ENCODE peak calls at places on chromosomes 1 and 21, in four cellular contexts. Z, J, L and O are unnamed samples.

GRCh38 chr1:7578206-7578605 is 192.9 kb upstream of the VAMP3 start:
- DNase-seq in Z (no peak), L (no peak), J (no peak), O (no peak)

GRCh38 chr1:201551877-201552731 is 13.2 kb downstream of the NAV1 start:
- DNase-seq in J (peak), L (no peak), Z (no peak), O (no peak)

GRCh38 chr21:31196724-31197123 is 147.3 kb downstream of the TIAM1 start:
- DNase-seq in L (no peak), J (no peak), Z (no peak), O (no peak)

GRCh38 chr21:44253832-44254700 is 7.6 kb downstream of the DNMT3L start:
- DNase-seq in J (no peak), Z (peak), L (peak), O (no peak)

GRCh38 chr1:36562181-36562685 is 79.5 kb upstream of the CSF3R start:
- DNase-seq in Z (no peak), L (peak), J (no peak), O (no peak)

GRCh38 chr21:44535963-44536362 is 4.0 kb downstream of the KRTAP10-1 start:
- DNase-seq in Z (no peak), J (peak), L (peak), O (no peak)

GRCh38 chr21:44980562-44981489 is 41.0 kb downstream of the SLX9 start:
- DNase-seq in L (no peak), J (no peak), Z (no peak), O (no peak)

GRCh38 chr21:45551316-45551715 is 9.1 kb upstream of the SLC19A1 start:
- DNase-seq in J (no peak), Z (peak), L (no peak), O (no peak)

GRCh38 chr1:88763649-88764406 is 79.8 kb downstream of the PKN2 start:
- DNase-seq in L (no peak), Z (no peak), J (no peak), O (no peak)

GRCh38 chr21:45497846-45498645 is 44.2 kb downstream of the SLC19A1 start:
- DNase-seq in Z (peak), L (no peak), J (no peak), O (no peak)

GRCh38 chr1:207398986-207399385 is 55.1 kb upstream of the CR2 start:
- DNase-seq in L (no peak), J (peak), Z (no peak), O (no peak)

GRCh38 chr1:207404849-207405525 is 49.1 kb upstream of the CR2 start:
- DNase-seq in J (no peak), Z (no peak), L (no peak), O (peak)

GRCh38 chr1:207402744-207403143 is 51.4 kb upstream of the CR2 start:
- DNase-seq in Z (no peak), J (no peak), L (no peak), O (no peak)

GRCh38 chr1:207397525-207397926 is 56.6 kb upstream of the CR2 start:
- DNase-seq in Z (no peak), J (no peak), L (no peak), O (no peak)

DNA sequence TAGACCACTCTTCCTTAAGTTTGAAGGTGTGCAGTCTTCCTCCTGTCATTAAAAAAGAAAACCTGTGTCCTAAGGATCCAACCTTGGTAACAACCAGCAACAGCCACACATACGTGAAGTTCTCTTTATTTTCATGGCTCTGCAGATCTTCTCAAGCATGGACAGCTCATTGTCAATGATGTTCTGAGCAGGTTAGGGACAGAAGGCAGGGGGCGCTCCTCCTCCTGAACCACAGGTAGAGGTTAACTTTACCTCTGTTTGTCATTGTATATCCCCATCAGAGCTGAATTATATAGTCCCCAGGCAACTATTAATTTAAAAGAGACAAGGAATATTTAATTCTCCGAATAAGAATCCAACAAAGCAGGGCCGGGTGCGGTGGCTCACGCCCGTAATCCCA is 52.5 kb upstream of the CR2 start:
- DNase-seq in Z (no peak), J (no peak), L (no peak), O (no peak)
- TF ChIP-seq CTCF in Z (no peak), J (no peak), L (no peak), O (no peak)

DNA sequence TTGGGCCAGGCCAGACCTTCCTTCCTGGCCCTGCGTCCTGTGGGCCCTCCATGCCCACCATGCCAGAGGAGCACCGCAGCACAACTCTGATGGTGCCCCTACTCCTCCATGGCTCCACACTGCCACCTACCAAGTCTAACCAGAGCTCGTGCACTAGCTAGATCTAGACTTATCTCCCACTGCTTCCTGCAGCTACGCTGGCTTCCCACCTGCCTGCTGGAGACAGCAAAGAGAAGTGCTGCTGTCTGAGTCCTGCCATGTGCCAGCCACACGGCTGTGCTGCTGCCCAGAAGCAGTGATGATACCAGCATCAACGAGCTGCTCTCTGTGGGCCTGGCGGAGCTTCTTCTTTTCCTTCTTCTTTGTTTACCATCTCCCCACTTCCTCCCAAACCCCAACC is 4.5 kb downstream of the GUCA2B start:
- DNase-seq in J (no peak), L (no peak), Z (no peak), O (no peak)
- TF ChIP-seq CTCF in J (no peak), L (no peak), Z (no peak), O (no peak)

GRCh38 chr1:47784294-47784650 is 212.9 kb downstream of the TRABD2B start:
- DNase-seq in Z (no peak), J (no peak), L (no peak), O (no peak)

GRCh38 chr1:47787560-47787959 is 209.6 kb downstream of the TRABD2B start:
- DNase-seq in J (no peak), Z (no peak), L (no peak), O (no peak)

GRCh38 chr1:47785118-47785517 is 212.1 kb downstream of the TRABD2B start:
- DNase-seq in Z (no peak), L (no peak), J (no peak), O (no peak)

GRCh38 chr1:47786301-47786700 is 210.9 kb downstream of the TRABD2B start:
- DNase-seq in L (peak), J (no peak), Z (no peak), O (no peak)

DNA sequence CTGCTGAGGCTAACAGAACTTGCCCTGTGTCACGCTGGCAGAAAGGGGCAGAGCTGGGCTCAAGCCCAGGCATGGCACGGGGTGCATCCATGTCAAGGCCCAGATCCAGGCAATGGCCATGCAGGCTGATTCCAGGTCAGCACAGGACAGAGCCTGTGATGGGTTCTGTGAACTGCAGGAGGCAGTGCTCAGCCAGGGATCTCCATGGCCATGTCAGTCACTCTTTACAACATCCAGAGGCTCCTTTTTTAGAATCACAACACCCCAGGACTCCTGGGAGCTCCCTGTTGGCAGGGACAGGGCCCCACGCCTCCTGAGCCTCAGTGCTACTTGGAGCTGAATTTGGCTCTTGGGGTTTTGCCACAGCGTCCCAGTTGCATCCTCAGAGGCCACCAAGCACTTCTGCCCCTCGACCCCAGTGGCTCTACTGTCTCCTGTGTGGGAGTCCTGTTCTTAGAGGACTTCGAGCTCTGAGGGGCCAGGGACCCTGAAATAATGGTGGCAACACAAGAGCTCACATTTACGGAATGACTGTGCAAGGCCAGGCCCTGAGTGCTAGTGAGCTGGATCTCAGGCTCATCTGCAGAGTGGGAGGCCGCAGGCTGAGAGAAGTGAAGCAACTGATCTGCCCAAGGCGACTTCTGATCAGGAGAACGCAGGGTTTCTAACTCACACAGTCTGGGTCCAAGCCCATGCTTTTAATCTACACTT is 211.5 kb downstream of the TRABD2B start:
- DNase-seq in L (peak), Z (peak), J (no peak), O (no peak)
- TF ChIP-seq CTCF in L (peak), Z (peak), J (peak), O (no peak)

DNA sequence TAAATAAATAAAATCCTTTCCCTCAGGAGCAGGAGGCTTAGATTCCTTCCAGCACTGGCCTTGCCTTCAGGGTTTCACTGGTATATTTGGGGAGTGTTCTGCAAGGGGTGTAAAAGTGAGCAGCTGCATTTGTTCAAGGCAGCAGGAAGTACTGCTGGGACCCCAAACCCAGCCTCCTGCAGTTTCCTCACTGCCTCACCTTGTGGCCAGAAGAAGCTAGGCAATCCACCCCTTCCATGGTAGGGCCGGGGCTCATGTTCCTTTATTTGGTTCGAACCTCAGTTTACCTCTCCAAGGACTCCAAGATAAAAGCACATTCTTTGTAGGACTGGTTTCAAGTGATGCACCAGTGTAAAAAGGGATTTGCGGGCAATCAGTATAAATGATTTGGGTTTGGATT is 21.0 kb upstream of the CFAP126 start:
- DNase-seq in Z (no peak), L (no peak), J (no peak), O (no peak)
- TF ChIP-seq CTCF in Z (no peak), L (no peak), J (no peak), O (no peak)

DNA sequence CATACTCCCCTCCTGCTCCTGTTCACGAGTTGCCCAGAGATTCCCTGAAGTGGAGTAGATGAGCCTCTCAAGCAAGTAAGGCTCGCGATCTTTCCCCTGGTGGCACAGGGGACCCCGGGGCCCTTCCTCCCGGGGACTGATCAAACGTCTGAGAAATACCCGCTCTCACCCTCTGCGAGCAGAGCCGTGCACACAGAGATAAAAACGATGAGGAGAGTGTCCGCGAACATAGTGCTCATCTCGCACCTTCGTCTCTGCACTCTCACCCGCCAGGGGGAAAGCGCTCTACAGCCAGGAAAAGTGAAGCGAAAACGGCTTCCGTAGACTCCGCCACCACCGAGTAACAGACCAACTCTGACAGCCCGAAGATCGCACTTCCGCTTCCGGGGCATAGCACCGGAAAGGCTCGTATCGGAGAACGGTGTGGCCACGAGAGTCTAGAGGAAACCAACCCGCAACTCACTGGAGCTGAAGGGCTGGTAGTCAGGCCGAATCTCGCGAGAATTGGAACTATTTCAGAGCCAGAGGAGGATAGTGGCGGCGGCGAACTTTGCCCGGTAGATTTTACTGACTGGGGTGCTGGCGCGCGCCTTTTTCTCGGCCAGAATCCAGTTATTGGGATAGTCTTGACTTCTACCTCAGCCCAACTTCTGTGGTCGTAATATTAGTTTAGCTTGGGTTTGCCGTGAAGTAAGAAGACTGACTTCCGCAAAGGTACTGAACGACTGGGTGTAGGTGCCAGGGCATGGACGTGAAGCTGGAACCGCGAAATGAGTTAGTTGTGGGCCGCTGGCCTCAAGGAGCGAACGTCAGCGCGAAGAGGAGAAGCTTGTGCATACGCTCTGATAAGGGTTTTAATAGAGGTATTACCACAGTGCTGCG is at the start of gene TMCO1:
- DNase-seq in Z (peak), L (peak), J (peak), O (peak)
- TF ChIP-seq CTCF in Z (no peak), L (no peak), J (no peak), O (no peak)

DNA sequence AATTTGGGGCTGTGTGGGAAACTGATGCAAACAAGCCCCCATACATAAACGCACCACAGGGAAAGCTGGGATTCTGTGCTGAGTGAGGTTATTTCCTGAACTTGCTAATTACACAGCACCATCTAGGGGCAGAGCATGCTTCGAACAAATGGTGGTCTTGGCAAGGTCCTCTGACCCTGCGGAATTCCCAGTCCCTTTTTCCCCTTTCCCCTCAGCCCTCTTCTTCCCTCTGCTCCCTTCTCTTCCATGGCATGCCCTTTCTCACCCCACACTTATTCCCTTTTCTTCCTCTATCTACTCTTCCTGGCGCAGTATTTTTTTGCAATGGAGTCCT is 134.5 kb upstream of the VANGL1 start:
- DNase-seq in L (no peak), Z (no peak), J (peak), O (no peak)
- TF ChIP-seq CTCF in L (no peak), Z (no peak), J (peak), O (no peak)

GRCh38 chr1:184242507-184242943 is 144.3 kb upstream of the C1orf21 start:
- DNase-seq in L (no peak), Z (peak), J (no peak), O (no peak)
- TF ChIP-seq CTCF in L (no peak), Z (peak), J (no peak), O (no peak)